ENCODE peak calls at places on chromosomes 5 and 9, in four cellular contexts. N is A549, V is Peyer's patch, M is uterus. W is an unnamed sample. For H3K4me1, the result is how much of the 10 kb centered on the place peaks cover.

GRCh38 chr9:73577867-73578266 is 426.2 kb downstream of the ANXA1 start:
- DNase-seq in N (peak), M (no peak), V (no peak), W (no peak)

GRCh38 chr9:136644593-136645342 is 17.9 kb upstream of the EGFL7 start:
- DNase-seq in V (peak), N (no peak), M (peak), W (peak)

GRCh38 chr5:171261361-171261760 is 47.7 kb upstream of the TLX3 start:
- DNase-seq in N (no peak), M (no peak), V (no peak), W (no peak)

GRCh38 chr9:95127249-95128176 is 190.0 kb downstream of the FANCC start:
- DNase-seq in V (peak), N (peak), M (peak), W (peak)

GRCh38 chr9:91253488-91253887 is 108.2 kb downstream of the AUH start:
- DNase-seq in V (no peak), N (peak), M (no peak), W (no peak)

GRCh38 chr5:10594591-10595210 is 30.8 kb downstream of the ANKRD33B start:
- DNase-seq in V (no peak), M (no peak), N (no peak), W (peak)

GRCh38 chr5:173878224-173878967 is 9.8 kb upstream of the CPEB4 start:
- DNase-seq in M (no peak), V (no peak), N (no peak), W (no peak)

GRCh38 chr5:178078197-178078995 is 34.9 kb upstream of the N4BP3 start:
- DNase-seq in V (no peak), M (no peak), N (no peak), W (no peak)

GRCh38 chr5:78753093-78753531 is 104.5 kb upstream of the LHFPL2 start:
- DNase-seq in M (no peak), V (no peak), N (peak), W (no peak)

GRCh38 chr5:82793808-82794419 is 283.3 kb downstream of the TMEM167A start:
- DNase-seq in N (peak), V (no peak), M (no peak), W (no peak)

GRCh38 chr5:132656774-132657355 is 1.1 kb upstream of the IL13 start:
- DNase-seq in M (no peak), N (no peak), V (no peak), W (no peak)

DNA sequence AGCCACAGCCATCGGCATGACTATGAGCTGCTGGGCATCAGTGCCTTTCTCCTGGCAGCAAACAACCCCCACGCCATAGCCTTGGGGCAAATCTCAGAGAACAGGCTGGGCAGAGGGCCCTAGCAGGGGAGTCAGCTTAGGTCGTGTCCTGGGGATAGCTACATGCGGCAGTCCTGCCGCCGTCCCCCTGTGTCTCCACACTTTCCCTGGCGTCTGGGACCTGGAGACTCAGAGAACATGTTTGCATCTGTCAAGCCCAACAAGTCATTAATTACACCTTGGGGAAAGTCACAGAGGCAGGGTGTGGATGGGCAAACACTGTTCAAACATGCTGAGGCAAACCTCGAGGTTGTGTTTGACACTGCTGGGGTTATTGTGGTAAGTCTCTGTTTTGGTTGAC is 123.6 kb downstream of the C5orf15 start:
- DNase-seq in M (no peak), N (no peak), V (no peak), W (no peak)
- H3K4me1 ChIP-seq in M (under half), N (under half), V (under half), W (under half)

DNA sequence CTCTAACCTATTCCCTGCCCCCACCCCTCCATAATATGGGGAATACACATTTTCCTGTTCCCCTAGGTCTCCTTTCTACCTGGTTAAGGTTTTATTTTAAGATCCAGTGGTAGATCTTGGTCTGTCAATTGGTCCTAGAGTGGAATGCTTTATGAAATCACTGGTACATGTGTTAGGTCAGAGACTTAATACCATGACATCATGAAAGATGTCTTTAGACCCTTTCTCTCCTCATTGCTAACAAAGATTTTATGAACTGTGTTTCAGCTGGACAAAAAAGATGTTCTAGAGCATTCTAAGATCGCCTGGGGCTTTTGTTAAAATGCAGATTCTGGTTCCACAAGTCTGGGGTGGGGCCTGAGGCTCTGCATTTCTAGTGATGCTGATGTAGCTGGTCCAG is 9.1 kb downstream of the GSN start:
- DNase-seq in M (no peak), N (no peak), V (no peak), W (no peak)
- H3K4me1 ChIP-seq in M (under half), N (half or more), V (under half), W (half or more)

DNA sequence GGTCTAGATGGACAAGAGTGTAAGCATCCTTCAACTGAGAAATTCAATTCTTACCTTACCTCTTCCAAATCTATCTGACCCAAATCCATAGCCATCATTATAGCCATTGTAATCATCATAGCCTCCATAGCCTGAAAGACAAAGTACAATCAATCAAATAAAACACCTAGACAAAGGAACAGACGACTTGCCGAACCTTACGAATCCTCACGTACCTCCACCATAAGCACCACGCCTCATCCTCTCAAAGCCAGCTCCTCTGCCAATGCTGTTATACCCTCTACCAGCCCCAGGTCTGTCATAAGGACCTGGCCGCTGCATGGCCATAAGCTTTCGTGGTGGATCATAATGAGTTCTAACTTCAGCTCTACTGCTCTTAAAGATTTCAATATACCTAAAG is 5.5 kb downstream of the HNRNPH1 start:
- DNase-seq in V (peak), M (no peak), N (no peak), W (no peak)
- H3K4me1 ChIP-seq in V (under half), M (under half), N (half or more), W (half or more)

GRCh38 chr9:114369567-114370240 is 18.1 kb downstream of the AKNA start:
- DNase-seq in V (no peak), M (no peak), N (no peak), W (no peak)

GRCh38 chr9:114371343-114371985 is 16.3 kb downstream of the AKNA start:
- DNase-seq in V (peak), M (no peak), N (no peak), W (no peak)

GRCh38 chr9:114370251-114370984 is 17.4 kb downstream of the AKNA start:
- DNase-seq in M (no peak), N (no peak), V (peak), W (peak)

GRCh38 chr9:114371986-114372917 is 15.5 kb downstream of the AKNA start:
- DNase-seq in N (no peak), V (peak), M (peak), W (peak)

DNA sequence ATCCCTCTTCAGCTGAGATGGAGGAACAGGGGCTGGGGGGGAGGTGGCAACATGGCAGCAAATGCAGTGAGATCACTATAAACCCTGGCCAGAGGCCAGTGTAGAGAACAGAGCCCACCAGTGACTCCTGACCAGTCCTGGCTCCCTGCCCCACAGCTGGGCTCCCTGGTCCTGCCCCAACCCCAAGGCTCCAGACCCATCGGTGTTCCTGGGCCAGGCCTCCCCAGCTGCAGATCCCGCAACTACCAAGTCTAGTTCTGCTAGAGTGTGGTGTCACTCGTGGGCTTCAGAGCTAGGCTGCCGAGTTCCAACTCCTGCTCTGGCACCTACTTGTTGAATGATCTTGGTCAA is 16.8 kb downstream of the AKNA start:
- DNase-seq in V (peak), M (no peak), N (no peak), W (peak)
- H3K4me1 ChIP-seq in V (half or more), M (under half), N (under half), W (half or more)

DNA sequence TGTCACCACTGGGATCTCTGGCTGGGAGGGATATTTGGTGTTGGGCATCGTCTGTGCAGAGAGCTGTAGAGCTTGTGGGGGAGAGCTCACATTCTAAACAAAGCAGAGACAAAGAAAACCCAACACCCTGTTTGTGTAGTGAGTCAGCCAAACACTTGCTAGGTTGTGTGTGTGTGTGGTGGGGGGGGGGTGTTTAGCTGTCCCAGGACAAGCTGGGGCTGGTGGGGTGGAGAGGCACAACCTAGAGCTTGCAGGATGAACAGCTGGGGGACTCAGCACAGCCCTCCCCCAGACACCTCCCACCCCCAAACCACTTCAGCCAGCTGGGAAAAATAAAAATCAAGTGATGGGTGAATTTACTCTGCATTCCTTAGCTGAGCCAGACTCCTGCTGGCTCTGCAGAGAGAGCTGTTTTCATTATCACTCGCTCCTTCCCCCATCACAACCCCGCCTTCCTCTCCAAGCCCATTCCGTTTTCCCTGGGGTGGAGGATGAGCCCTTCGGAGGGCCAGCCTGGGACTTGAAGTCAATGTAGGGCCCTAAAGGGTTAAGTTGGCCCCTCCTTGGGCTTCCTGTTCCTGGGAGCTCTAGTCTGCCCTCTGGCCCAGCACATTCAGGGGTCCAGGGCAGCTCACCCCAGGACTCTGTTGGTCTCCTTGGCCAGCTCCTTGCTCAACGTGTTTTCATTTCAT is 2.6 kb downstream of the OLFML2A start:
- DNase-seq in N (peak), M (peak), V (peak), W (peak)
- H3K4me1 ChIP-seq in N (half or more), M (under half), V (under half), W (half or more)

GRCh38 chr5:133996683-133997252 is 8.0 kb downstream of the VDAC1 start:
- DNase-seq in V (no peak), M (no peak), N (no peak), W (peak)
- H3K4me1 ChIP-seq in V (under half), M (under half), N (half or more), W (half or more)

GRCh38 chr5:138841531-138841930 is 33.6 kb downstream of the LRRTM2 start:
- DNase-seq in N (no peak), M (no peak), V (no peak), W (no peak)
- H3K4me1 ChIP-seq in N (under half), M (under half), V (under half), W (under half)

GRCh38 chr9:133117271-133118178 is 3.5 kb downstream of the RALGDS start:
- DNase-seq in M (no peak), N (no peak), V (peak), W (peak)
- H3K4me1 ChIP-seq in M (under half), N (under half), V (half or more), W (half or more)

GRCh38 chr5:32309766-32310165 is 3.0 kb downstream of the MTMR12 start:
- DNase-seq in V (no peak), N (no peak), M (no peak), W (no peak)
- H3K4me1 ChIP-seq in V (under half), N (under half), M (under half), W (half or more)

GRCh38 chr9:38390851-38391250 is 1.7 kb upstream of the ALDH1B1 start:
- DNase-seq in M (no peak), N (no peak), V (no peak), W (peak)

GRCh38 chr9:38391278-38392118 is 1.0 kb upstream of the ALDH1B1 start:
- DNase-seq in N (no peak), V (no peak), M (no peak), W (peak)

GRCh38 chr9:38394419-38394818 is 1.9 kb downstream of the ALDH1B1 start:
- DNase-seq in V (no peak), M (no peak), N (no peak), W (peak)

GRCh38 chr9:38393128-38393809 is 767 bp downstream of the ALDH1B1 start:
- DNase-seq in M (no peak), N (no peak), V (no peak), W (peak)

GRCh38 chr9:38392235-38393127 is at the start of gene ALDH1B1:
- DNase-seq in V (peak), N (peak), M (peak), W (peak)
- H3K4me1 ChIP-seq in V (under half), N (under half), M (under half), W (under half)

W was measured in spleen.